ENCODE peak calls at places on chromosomes 5 and 9, in four cellular contexts. R is activated naive CD4-positive, alpha-beta T cell; I is stimulated activated CD8-positive, alpha-beta memory T cell treated with anti-CD3 and anti-CD28 coated beads, Interleukin-15, amount 100 ng/mL, for 24 hours; C is GM12865. T is an unnamed sample.

GRCh38 chr9:134212809-134213507 is 48.6 kb upstream of the RNU6ATAC start:
- DNase-seq in I (no peak), C (no peak), R (no peak), T (no peak)

GRCh38 chr9:127205952-127206351 is 58.6 kb upstream of the GARNL3 start:
- DNase-seq in C (no peak), R (no peak), I (no peak), T (no peak)

GRCh38 chr5:131980696-131981095 is 30.8 kb downstream of the ACSL6 start:
- DNase-seq in C (no peak), I (no peak), R (no peak), T (no peak)

GRCh38 chr5:176716320-176716719 is 69.0 kb downstream of the TSPAN17 start:
- DNase-seq in C (no peak), R (no peak), I (no peak), T (no peak)

GRCh38 chr9:137044502-137045177 is 1.3 kb downstream of the NPDC1 start:
- DNase-seq in R (no peak), I (no peak), C (no peak), T (no peak)

GRCh38 chr9:33466565-33467495 is 6.9 kb downstream of the NOL6 start:
- DNase-seq in I (peak), C (peak), R (peak), T (peak)

GRCh38 chr9:77679696-77680359 is 31.7 kb upstream of the GNA14 start:
- DNase-seq in I (no peak), C (no peak), R (no peak), T (no peak)

GRCh38 chr5:150044334-150044681 is 42.0 kb downstream of the CSF1R start:
- DNase-seq in R (no peak), C (no peak), I (no peak), T (no peak)

T was measured in H9.